ENCODE peak calls at places on chromosomes 12 and 14, in ten cellular contexts. S is ascending aorta, T is hepatocyte, M is cardiac fibroblast, B is uterus, F is AG09309, I is foreskin fibroblast, J is cardiac muscle cell, R is tibial nerve, X is esophagus squamous epithelium. H is an unnamed sample.

GRCh38 chr14:21087294-21088091 is 11.0 kb downstream of the ZNF219 start:
- DNase-seq in R (no peak), F (peak; percentile 78), J (peak; percentile 94), X (no peak), S (no peak), T (peak; percentile 62), B (no peak), I (peak; percentile 90), M (peak; percentile 95), H (peak; percentile 95)

GRCh38 chr14:65318636-65319506 is 93.7 kb upstream of the FUT8 start:
- DNase-seq in J (no peak), R (no peak), X (no peak), B (no peak), M (no peak), T (no peak), S (no peak), F (no peak), I (no peak), H (no peak)

GRCh38 chr12:70831538-70831937 is 89.0 kb downstream of the PTPRR start:
- DNase-seq in R (no peak), T (peak; percentile 41), S (no peak), X (no peak), M (peak; percentile 21), I (peak; percentile 58), F (no peak), B (no peak), J (peak; percentile 27), H (peak; percentile 14)

GRCh38 chr14:80944861-80945617 is 3.5 kb upstream of the CEP128 start:
- DNase-seq in M (no peak), F (no peak), T (no peak), X (no peak), R (no peak), S (no peak), J (no peak), I (peak; percentile 18), B (no peak), H (no peak)

GRCh38 chr12:6554168-6554989 is 1.5 kb downstream of the IFFO1 start:
- DNase-seq in M (peak; percentile 80), X (no peak), I (peak; percentile 87), S (peak; percentile 90), J (peak; percentile 83), F (no peak), B (peak; percentile 76), T (peak; percentile 89), R (peak; percentile 83), H (peak; percentile 80)

GRCh38 chr12:132525833-132526455 is 36.0 kb downstream of the FBRSL1 start:
- DNase-seq in S (no peak), I (no peak), R (no peak), F (no peak), T (no peak), X (no peak), J (no peak), M (no peak), B (no peak), H (no peak)

GRCh38 chr14:58637391-58638230 is at the start of gene DACT1:
- DNase-seq in S (peak; percentile 84), T (peak; percentile 92), J (peak; percentile 86), B (peak; percentile 79), R (peak; percentile 36), M (peak; percentile 77), F (peak; percentile 57), I (peak; percentile 83), X (no peak), H (peak; percentile 80)

GRCh38 chr12:18139989-18140596 is 50.1 kb upstream of the RERGL start:
- DNase-seq in F (no peak), S (no peak), M (peak; percentile 61), J (peak; percentile 60), X (no peak), R (no peak), T (peak; percentile 23), I (peak; percentile 53), B (no peak), H (peak; percentile 71)

GRCh38 chr14:48456051-48456450 is 780.6 kb upstream of the MDGA2 start:
- DNase-seq in I (no peak), B (no peak), S (no peak), M (no peak), X (no peak), J (no peak), F (no peak), R (no peak), T (no peak), H (no peak)

GRCh38 chr12:108399514-108399913 is 60.4 kb upstream of the CMKLR1 start:
- DNase-seq in J (no peak), X (no peak), I (no peak), F (no peak), S (no peak), T (no peak), M (no peak), R (peak; percentile 47), B (peak; percentile 67), H (no peak)

GRCh38 chr12:112904571-112904970 is 2.2 kb upstream of the OAS1 start:
- DNase-seq in X (no peak), M (peak; percentile 74), R (no peak), J (peak; percentile 69), S (no peak), I (peak; percentile 28), B (no peak), T (no peak), F (no peak), H (peak; percentile 37)

GRCh38 chr12:130770413-130771028 is 54.4 kb upstream of the RIMBP2 start:
- DNase-seq in S (no peak), M (no peak), T (no peak), J (no peak), X (no peak), I (no peak), R (no peak), B (no peak), F (no peak), H (no peak)
- TF ChIP-seq CTCF in S (no peak), M (no peak), T (no peak), J (no peak), X (no peak), I (no peak), R (no peak), B (no peak), F (no peak), H (no peak)

GRCh38 chr12:57940915-57941164 is 527 bp upstream of the ATP23 start:
- DNase-seq in I (no peak), S (no peak), B (no peak), X (no peak), T (peak; percentile 6), J (no peak), R (no peak), F (no peak), M (no peak), H (no peak)

GRCh38 chr12:57940052-57940914 is 1.1 kb upstream of the ATP23 start:
- DNase-seq in T (no peak), R (no peak), S (no peak), B (no peak), X (no peak), I (no peak), M (no peak), J (no peak), F (no peak), H (no peak)

GRCh38 chr12:57943438-57944080 is 2.2 kb downstream of the ATP23 start:
- DNase-seq in I (no peak), X (no peak), B (no peak), F (no peak), J (no peak), M (no peak), T (no peak), R (no peak), S (no peak), H (no peak)

GRCh38 chr12:57939291-57939690 is 2.1 kb upstream of the ATP23 start:
- DNase-seq in M (no peak), F (no peak), I (no peak), X (no peak), T (no peak), J (peak; percentile 21), S (no peak), R (no peak), B (no peak), H (peak; percentile 8)

DNA sequence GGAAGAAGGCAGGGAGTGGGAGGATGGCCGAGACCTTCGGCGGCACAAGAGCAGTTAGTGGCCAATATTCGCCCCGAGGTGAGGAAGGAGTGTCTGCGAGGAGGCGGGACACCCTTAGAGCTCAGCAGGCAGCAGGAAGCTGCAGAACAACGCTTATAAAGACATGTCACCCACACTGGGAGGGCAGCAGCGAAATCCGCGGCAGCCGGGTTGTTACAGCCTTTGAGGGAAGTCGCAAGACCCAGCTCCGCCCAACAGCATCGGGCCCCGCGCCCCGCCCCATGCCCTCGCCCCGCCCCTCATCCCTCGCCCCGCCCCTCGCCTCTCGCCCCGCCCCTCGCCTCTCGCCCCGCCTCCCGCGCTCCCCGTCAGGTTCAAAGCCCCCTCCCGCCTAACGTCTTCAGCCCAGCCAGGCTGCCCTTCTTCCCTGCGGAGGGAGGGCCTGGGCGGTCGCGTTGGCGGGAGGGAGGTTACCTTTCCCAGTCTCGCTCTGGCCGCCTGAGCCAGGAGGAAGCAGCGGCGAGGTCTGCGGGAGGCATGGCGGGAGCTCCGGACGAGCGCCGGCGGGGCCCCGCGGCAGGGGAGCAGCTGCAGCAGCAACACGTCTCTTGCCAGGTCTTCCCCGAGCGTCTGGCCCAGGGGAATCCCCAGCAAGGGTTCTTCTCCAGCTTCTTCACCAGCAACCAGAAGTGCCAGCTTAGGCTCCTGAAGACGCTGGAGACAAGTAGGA is at the start of gene ATP23:
- DNase-seq in J (peak; percentile 94), X (peak; percentile 80), T (peak; percentile 95), F (peak; percentile 38), M (peak; percentile 92), S (peak; percentile 94), R (peak; percentile 82), B (peak; percentile 89), I (peak; percentile 89), H (peak; percentile 88)
- H3K4me3 ChIP-seq in J (peak within 1 kb of the TSS; percentile 59), X (peak within 1 kb of the TSS; percentile 69), T (peak within 1 kb of the TSS; percentile 43), F (peak within 1 kb of the TSS; percentile 58), M (peak within 1 kb of the TSS; percentile 55), S (peak within 1 kb of the TSS; percentile 59), R (peak within 1 kb of the TSS; percentile 78), B (peak within 1 kb of the TSS; percentile 44), I (peak within 1 kb of the TSS; percentile 47), H (peak within 1 kb of the TSS; percentile 57)

DNA sequence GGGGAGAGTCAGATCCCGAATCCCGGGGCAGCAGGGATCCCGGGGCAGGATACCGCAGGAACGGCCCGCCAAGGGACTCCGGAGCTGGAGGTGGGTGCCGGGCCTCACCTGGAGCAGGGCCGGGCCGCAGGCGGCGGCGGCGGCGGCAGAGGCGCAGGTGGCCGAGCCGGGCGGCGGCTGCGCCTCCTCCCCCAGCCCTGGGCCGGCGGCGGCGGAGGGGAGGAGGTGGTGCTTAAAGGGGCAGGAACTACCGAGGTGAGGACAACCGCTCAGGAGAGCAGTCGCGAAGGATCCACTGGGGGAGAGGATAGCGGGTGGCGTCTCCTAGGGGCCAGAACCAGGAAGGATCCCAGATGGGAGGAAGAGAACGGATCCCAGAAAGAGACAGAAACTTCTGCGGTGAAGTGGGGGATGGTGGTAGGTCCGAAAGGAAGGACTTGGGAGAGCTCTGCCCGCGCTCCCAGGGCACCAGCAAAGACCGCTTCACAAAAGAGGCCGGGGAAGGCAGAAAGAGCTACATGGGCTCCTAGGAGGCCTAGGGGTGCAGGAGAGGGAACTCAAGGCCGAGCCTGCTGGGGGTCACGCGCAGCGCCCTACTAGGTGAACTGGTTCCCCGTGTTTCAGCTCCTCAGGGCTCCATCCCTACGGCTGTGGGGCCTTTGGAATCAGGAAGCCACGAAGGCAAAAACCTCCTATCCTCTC is 4.9 kb upstream of the BAZ2A start:
- DNase-seq in T (peak; percentile 92), B (peak; percentile 79), R (peak; percentile 52), J (peak; percentile 86), S (peak; percentile 82), I (peak; percentile 96), F (peak; percentile 45), X (no peak), M (peak; percentile 83), H (peak; percentile 86)
- TF ChIP-seq CTCF in T (peak; percentile 56), B (peak; percentile 51), R (peak; percentile 42), J (peak; percentile 62), S (no peak), I (peak; percentile 69), F (peak; percentile 72), X (peak; percentile 56), M (peak; percentile 59), H (peak; percentile 58)

GRCh38 chr14:77372304-77372841 is 4.5 kb downstream of the TMED8 start:
- DNase-seq in F (peak; percentile 2), B (no peak), T (no peak), M (peak; percentile 5), I (peak; percentile 10), R (no peak), S (no peak), X (no peak), J (no peak), H (peak; percentile 3)
- H3K4me3 ChIP-seq in F (no peak overlapping the region), B (no peak overlapping the region), T (no peak overlapping the region), M (no peak overlapping the region), I (no peak overlapping the region), R (no peak overlapping the region), S (no peak overlapping the region), X (no peak overlapping the region), J (no peak overlapping the region), H (no peak overlapping the region)

H was measured in fibroblast of pulmonary artery.